ENCODE peak calls at places on chromosomes 7 and 10, in five cellular contexts. X, C, D, E and V are unnamed samples. For H3K27me3 and H3K4me1, the result is how much of the 10 kb centered on the place peaks cover.

GRCh38 chr7:34236839-34237492 is 331.6 kb downstream of the BMPER start:
- DNase-seq in D (no peak), C (no peak), X (no peak), E (no peak), V (no peak)

GRCh38 chr10:98418596-98419265 is 3.7 kb upstream of the PYROXD2 start:
- DNase-seq in E (no peak), D (no peak), C (no peak), X (no peak), V (no peak)

GRCh38 chr7:108570146-108570755 is 577 bp downstream of the DNAJB9 start:
- DNase-seq in D (peak), C (peak), X (no peak), E (peak), V (peak)

GRCh38 chr10:112815238-112816032 is 134.6 kb upstream of the TCF7L2 start:
- DNase-seq in C (no peak), E (no peak), D (no peak), X (no peak), V (no peak)

GRCh38 chr10:117532451-117533107 is 10.0 kb upstream of the EMX2 start:
- DNase-seq in X (no peak), C (no peak), E (no peak), D (no peak), V (no peak)

GRCh38 chr7:158391141-158391540 is 196.5 kb downstream of the PTPRN2 start:
- DNase-seq in E (peak), C (no peak), D (no peak), X (no peak), V (no peak)

GRCh38 chr7:333399-333776 is 43.4 kb downstream of the FOXL3 start:
- DNase-seq in C (peak), X (no peak), E (peak), D (peak), V (peak)

GRCh38 chr10:75475470-75476182 is 44.2 kb downstream of the LRMDA start:
- DNase-seq in C (no peak), X (no peak), D (no peak), E (no peak), V (peak)

GRCh38 chr7:106947244-106947728 is 82.2 kb downstream of the PIK3CG start:
- DNase-seq in C (peak), E (no peak), X (no peak), D (peak), V (peak)

GRCh38 chr7:43834463-43835251 is 34.7 kb downstream of the MRPS24 start:
- DNase-seq in D (no peak), C (no peak), X (no peak), E (no peak), V (no peak)

GRCh38 chr7:82624337-82624736 is 180.8 kb upstream of the CACNA2D1 start:
- DNase-seq in C (no peak), D (no peak), X (no peak), E (no peak), V (no peak)

GRCh38 chr10:112262556-112262955 is 20.6 kb upstream of the TECTB start:
- DNase-seq in D (no peak), C (no peak), X (no peak), E (no peak), V (no peak)

GRCh38 chr7:156895024-156895780 is 2.2 kb upstream of the LMBR1 start:
- DNase-seq in D (peak), C (peak), X (no peak), E (no peak), V (no peak)

GRCh38 chr10:70048309-70048708 is 4.3 kb upstream of the MACROH2A2 start:
- DNase-seq in E (no peak), C (no peak), D (no peak), X (no peak), V (no peak)

GRCh38 chr7:98970031-98970615 is 91.8 kb downstream of the TRRAP start:
- DNase-seq in C (no peak), D (no peak), E (no peak), X (no peak), V (no peak)

GRCh38 chr7:80047032-80047431 is 87.6 kb upstream of the GNAI1 start:
- DNase-seq in E (no peak), D (no peak), C (no peak), X (no peak), V (no peak)

GRCh38 chr10:93715345-93715744 is 13.0 kb upstream of the FRA10AC1 start:
- DNase-seq in E (no peak), D (no peak), C (no peak), X (no peak), V (no peak)

GRCh38 chr7:82036146-82036886 is 266.5 kb upstream of the HGF start:
- DNase-seq in D (no peak), X (no peak), C (no peak), E (no peak), V (no peak)

DNA sequence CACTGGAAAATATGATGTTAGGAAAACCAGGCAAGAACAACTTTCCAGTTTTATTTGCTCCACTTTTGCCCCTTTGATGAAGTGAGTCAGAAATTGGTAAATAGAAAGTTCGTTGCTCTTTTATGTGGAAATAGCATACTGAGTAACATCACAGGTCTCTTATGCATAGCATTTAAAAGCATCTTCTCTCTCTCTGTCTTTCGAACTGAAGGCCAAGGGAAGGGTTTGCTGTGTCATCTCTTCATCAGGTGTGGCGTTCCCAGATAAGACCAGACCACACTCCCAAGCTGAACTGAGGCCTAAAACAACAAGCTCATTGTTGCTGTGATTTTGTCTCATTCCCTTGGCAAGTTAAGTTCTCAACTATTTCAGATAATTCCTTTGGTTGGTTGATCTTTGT is 131.8 kb upstream of the GRB10 start:
- DNase-seq in X (no peak), E (no peak), D (no peak), C (no peak), V (no peak)
- H3K27me3 ChIP-seq in X (under half), E (under half), D (under half), C (under half), V (under half)

DNA sequence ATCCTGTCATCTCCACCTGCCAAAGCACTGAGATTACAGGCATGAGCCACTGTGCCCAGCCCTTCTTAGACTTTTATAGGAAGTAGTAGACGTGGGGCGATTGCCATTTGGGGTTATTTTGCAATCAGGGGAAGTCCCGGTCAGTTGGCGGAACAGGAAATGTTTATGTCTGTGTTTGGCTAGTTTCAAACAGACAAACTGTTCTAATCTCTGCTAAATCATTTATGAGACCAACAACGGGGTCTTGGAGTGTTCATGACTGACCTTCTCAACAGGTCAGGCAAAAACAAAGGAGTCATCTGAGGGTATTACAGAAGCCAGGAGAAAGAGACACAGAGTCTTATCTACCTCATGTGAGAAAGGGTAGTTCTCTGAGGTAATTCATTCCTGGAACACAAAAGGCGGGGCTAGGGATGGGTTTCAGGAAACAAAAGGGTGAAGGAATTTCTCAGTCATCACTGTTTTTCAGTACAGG is 6.6 kb upstream of the TPK1 start:
- DNase-seq in C (peak), E (peak), D (peak), X (no peak), V (no peak)
- H3K4me3 ChIP-seq in C (no peak), E (no peak), D (no peak), X (no peak), V (no peak)

GRCh38 chr7:1543826-1544177 is 12.2 kb downstream of the TMEM184A start:
- DNase-seq in C (no peak), E (no peak), X (no peak), D (no peak), V (no peak)

GRCh38 chr7:1545417-1546246 is 10.4 kb downstream of the TMEM184A start:
- DNase-seq in E (no peak), D (no peak), X (no peak), C (no peak), V (no peak)

GRCh38 chr7:1544896-1545416 is 11.0 kb downstream of the TMEM184A start:
- DNase-seq in E (no peak), C (no peak), D (no peak), X (no peak), V (no peak)

GRCh38 chr7:1542841-1543747 is 12.6 kb downstream of the MAFK start:
- DNase-seq in X (no peak), E (no peak), D (peak), C (no peak), V (no peak)

GRCh38 chr7:1544178-1544895 is 11.7 kb downstream of the TMEM184A start:
- DNase-seq in D (no peak), C (no peak), E (peak), X (no peak), V (no peak)
- H3K4me1 ChIP-seq in D (under half), C (under half), E (under half), X (under half), V (under half)

DNA sequence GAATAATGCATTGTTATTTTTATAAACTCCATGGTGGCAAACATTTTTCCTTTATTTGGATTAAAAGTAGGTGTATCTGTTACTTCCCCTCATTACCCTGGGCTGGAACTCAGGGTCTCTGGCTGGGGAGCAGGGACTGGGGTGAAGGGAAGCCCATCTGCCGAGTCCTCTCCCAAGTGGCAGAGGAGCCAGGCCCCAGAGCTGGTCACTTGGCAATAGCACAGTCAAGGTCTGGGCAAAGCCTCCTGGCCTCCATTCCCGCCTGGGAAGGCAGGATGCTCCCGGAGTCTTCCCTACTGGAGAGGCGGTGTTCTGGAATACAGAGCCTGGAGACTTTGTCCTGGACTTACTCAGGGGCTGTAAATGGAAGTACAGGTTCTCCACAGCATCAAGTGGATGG is 76.2 kb downstream of the CDH23 start:
- DNase-seq in C (no peak), X (no peak), D (no peak), E (no peak), V (no peak)
- H3K27me3 ChIP-seq in C (under half), X (under half), D (under half), E (under half), V (under half)

DNA sequence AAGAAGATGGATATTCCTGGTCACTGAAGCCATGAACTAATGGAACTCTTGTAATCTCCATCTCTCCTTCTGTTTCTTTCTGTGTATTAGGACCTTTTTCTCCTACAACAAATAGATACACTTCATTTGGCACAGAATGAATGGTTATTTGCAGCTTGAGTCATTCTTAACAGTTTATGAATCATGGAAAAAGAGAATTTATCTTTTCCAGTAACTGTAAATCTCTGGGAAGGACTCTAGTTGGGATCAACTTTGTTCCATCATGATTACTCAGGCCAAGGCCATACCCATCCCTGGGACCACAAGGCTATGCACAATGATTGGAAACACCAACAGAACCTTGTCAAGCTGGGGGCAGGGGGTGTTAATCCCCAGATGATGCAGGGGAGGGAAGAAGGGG is 36.1 kb upstream of the MDFIC start:
- DNase-seq in X (no peak), E (no peak), C (no peak), D (no peak), V (no peak)
- H3K4me3 ChIP-seq in X (no peak), E (no peak), C (no peak), D (no peak), V (no peak)